ENCODE peak calls at places on chromosomes 13 and 19, in six cellular contexts. T is central memory CD4-positive, alpha-beta T cell; D is stimulated activated CD4-positive, alpha-beta T cell treated with anti-CD3 and anti-CD28 coated beads, TNF-alpha, amount 100 ng/mL, for 1 hour; Q is GOT3; F is hepatocyte; U is B cell. B is an unnamed sample.

GRCh38 chr13:70932511-70932910 is 824.3 kb upstream of the KLHL1 start:
- DNase-seq in T (no peak), D (no peak), Q (no peak), F (no peak), U (no peak), B (no peak)

GRCh38 chr19:27796073-27796472 is 1416.9 kb downstream of the UQCRFS1 start:
- DNase-seq in T (no peak), D (no peak), Q (no peak), F (no peak), U (no peak), B (no peak)

GRCh38 chr19:38792250-38793111 is 3.5 kb downstream of the LGALS7B start:
- DNase-seq in T (no peak), D (peak), Q (no peak), F (no peak), U (peak), B (no peak)

GRCh38 chr19:16903347-16903746 is 14.5 kb downstream of the F2RL3 start:
- DNase-seq in T (no peak), D (no peak), Q (no peak), F (no peak), U (no peak), B (no peak)

GRCh38 chr13:46329624-46330023 is 57.4 kb downstream of the RUBCNL start:
- DNase-seq in T (no peak), D (no peak), Q (no peak), F (no peak), U (no peak), B (no peak)

GRCh38 chr13:94433055-94433947 is 46.2 kb downstream of the DCT start:
- DNase-seq in T (no peak), D (no peak), Q (no peak), F (peak), U (peak), B (no peak)

GRCh38 chr19:41912899-41913475 is 15.3 kb downstream of the ERFL start:
- DNase-seq in T (no peak), D (no peak), Q (no peak), F (no peak), U (peak), B (no peak)

GRCh38 chr13:41019027-41019487 is at the start of gene ELF1:
- DNase-seq in T (peak), D (no peak), Q (no peak), F (peak), U (peak), B (peak)

GRCh38 chr13:110265682-110266430 is 41.1 kb downstream of the COL4A1 start:
- DNase-seq in T (no peak), D (no peak), Q (no peak), F (no peak), U (no peak), B (no peak)

GRCh38 chr13:73341748-73342147 is 282.9 kb downstream of the KLF5 start:
- DNase-seq in T (no peak), D (no peak), Q (no peak), F (no peak), U (no peak), B (peak)

GRCh38 chr13:111270126-111270525 is 50.3 kb upstream of the TEX29 start:
- DNase-seq in T (no peak), D (no peak), Q (no peak), F (no peak), U (no peak), B (peak)